ENCODE peak calls at places on chromosomes 6 and 20, in four cellular contexts. N is mucosa of gallbladder; S is activated CD4-positive, alpha-beta T cell treated with anti-CD3 and anti-CD28 coated beads, Interleukin-2, amount 10 ng/mL, durations not matched to agents 7 days and 5 days; C is GM10248. D is an unnamed sample.

GRCh38 chr6:152648090-152648489 is 10.9 kb upstream of the SYNE1 start:
- DNase-seq in N (no peak), S (no peak), C (no peak), D (no peak)

GRCh38 chr6:99589290-99589672 is 17.4 kb upstream of the PRDM13 start:
- DNase-seq in N (no peak), S (no peak), C (no peak), D (no peak)

GRCh38 chr6:44105146-44105545 is 22.1 kb downstream of the MRPL14 start:
- DNase-seq in N (no peak), S (no peak), C (no peak), D (no peak)

GRCh38 chr6:7138921-7139358 is 31.2 kb downstream of the RREB1 start:
- DNase-seq in N (peak), S (peak), C (no peak), D (peak)

GRCh38 chr6:25173951-25174474 is 105.2 kb upstream of the CARMIL1 start:
- DNase-seq in N (no peak), S (no peak), C (no peak), D (no peak)

GRCh38 chr6:30776361-30777223 is 32.2 kb upstream of the IER3 start:
- DNase-seq in N (no peak), S (no peak), C (no peak), D (no peak)

GRCh38 chr20:20452254-20452676 is 84.4 kb downstream of the INSM1 start:
- DNase-seq in N (no peak), S (peak), C (peak), D (peak)

GRCh38 chr6:158667360-158667981 is 17.6 kb downstream of the SYTL3 start:
- DNase-seq in N (no peak), S (no peak), C (no peak), D (no peak)

GRCh38 chr6:37456816-37457560 is 24.0 kb downstream of the CMTR1 start:
- DNase-seq in N (no peak), S (no peak), C (no peak), D (no peak)

GRCh38 chr20:55266361-55266760 is 739.0 kb downstream of the CBLN4 start:
- DNase-seq in N (no peak), S (no peak), C (no peak), D (no peak)

GRCh38 chr6:16405349-16405865 is 167.0 kb downstream of the GMPR start:
- DNase-seq in N (no peak), S (no peak), C (no peak), D (no peak)

GRCh38 chr6:31958412-31958740 is 395 bp downstream of the NELFE start:
- DNase-seq in N (no peak), S (no peak), C (no peak), D (no peak)

GRCh38 chr20:40687384-40688128 is 1.5 kb downstream of the MAFB start:
- DNase-seq in N (peak), S (no peak), C (no peak), D (no peak)

D was measured in GM12865.